ENCODE peak calls at places on chromosomes 2 and 18, in four cellular contexts. M is K562, I is GM12878, K is H1. J is an unnamed sample.

GRCh38 chr2:39068757-39069515 is 51.9 kb downstream of the SOS1 start:
- DNase-seq in I (no peak), M (no peak), K (no peak), J (no peak)

GRCh38 chr18:53489266-53489665 is 735.2 kb downstream of the MBD2 start:
- DNase-seq in K (no peak), I (no peak), M (no peak), J (no peak)

GRCh38 chr2:19982268-19982667 is 7.6 kb downstream of the WDR35 start:
- DNase-seq in K (no peak), M (no peak), I (no peak), J (peak)

GRCh38 chr18:23131693-23132319 is 3.5 kb upstream of the CABLES1 start:
- DNase-seq in K (no peak), I (peak), M (peak), J (peak)

GRCh38 chr2:133884739-133885381 is 316.6 kb upstream of the NCKAP5 start:
- DNase-seq in M (no peak), I (no peak), K (peak), J (peak)

GRCh38 chr2:199468561-199469513 is 11.1 kb upstream of the SATB2 start:
- DNase-seq in K (peak), I (no peak), M (no peak), J (no peak)

GRCh38 chr2:205245652-205246051 is 436.6 kb upstream of the NRP2 start:
- DNase-seq in K (no peak), I (no peak), M (no peak), J (no peak)

GRCh38 chr2:70381821-70382220 is 80.0 kb upstream of the FAM136A start:
- DNase-seq in M (no peak), K (no peak), I (no peak), J (no peak)

GRCh38 chr2:48249093-48249492 is 280.9 kb upstream of the STON1 start:
- DNase-seq in K (no peak), I (no peak), M (no peak), J (no peak)

GRCh38 chr2:55229221-55229620 is 2.9 kb downstream of the CLHC1 start:
- DNase-seq in K (no peak), M (no peak), I (no peak), J (no peak)

GRCh38 chr2:109217362-109218086 is 88.5 kb downstream of the SH3RF3 start:
- DNase-seq in M (no peak), I (no peak), K (no peak), J (no peak)

GRCh38 chr2:152383702-152384101 is 48.7 kb downstream of the FMNL2 start:
- DNase-seq in K (no peak), M (no peak), I (no peak), J (no peak)

GRCh38 chr18:46754188-46754587 is 2.7 kb downstream of the ST8SIA5 start:
- DNase-seq in M (no peak), I (peak), K (no peak), J (no peak)

GRCh38 chr2:177171418-177171865 is 41.2 kb upstream of the HNRNPA3 start:
- DNase-seq in I (no peak), K (no peak), M (no peak), J (no peak)

GRCh38 chr2:136118819-136119716 is 1.1 kb upstream of the CXCR4 start:
- DNase-seq in M (peak), I (no peak), K (peak), J (no peak)

GRCh38 chr18:55421612-55422381 is 166.2 kb downstream of the TCF4 start:
- DNase-seq in I (no peak), K (no peak), M (no peak), J (no peak)

GRCh38 chr2:83613178-83613577 is 845.9 kb downstream of the SUCLG1 start:
- DNase-seq in I (no peak), K (no peak), M (no peak), J (no peak)

GRCh38 chr2:19540739-19541503 is 182.5 kb upstream of the OSR1 start:
- DNase-seq in M (no peak), I (no peak), K (no peak), J (no peak)

GRCh38 chr2:12970861-12971260 is 254.1 kb downstream of the TRIB2 start:
- DNase-seq in M (no peak), I (no peak), K (no peak), J (no peak)

GRCh38 chr2:236896677-236897076 is 189.0 kb upstream of the COPS8 start:
- DNase-seq in K (no peak), M (no peak), I (no peak), J (no peak)

GRCh38 chr2:190858817-190859216 is 21.8 kb upstream of the GLS start:
- DNase-seq in M (no peak), I (no peak), K (no peak), J (peak)

GRCh38 chr18:49161627-49162026 is 210.9 kb upstream of the SMAD7 start:
- DNase-seq in K (no peak), I (peak), M (no peak), J (no peak)

GRCh38 chr2:181169459-181169858 is 189.1 kb downstream of the UBE2E3 start:
- DNase-seq in M (no peak), K (no peak), I (no peak), J (no peak)

GRCh38 chr2:158394453-158394852 is 62.1 kb downstream of the CCDC148 start:
- DNase-seq in K (no peak), I (no peak), M (no peak), J (no peak)

GRCh38 chr2:158391361-158391760 is 65.2 kb downstream of the CCDC148 start:
- DNase-seq in I (no peak), M (no peak), K (no peak), J (no peak)

GRCh38 chr2:158392683-158393082 is 63.9 kb downstream of the CCDC148 start:
- DNase-seq in I (no peak), K (no peak), M (no peak), J (no peak)

GRCh38 chr2:158395166-158395565 is 61.4 kb downstream of the CCDC148 start:
- DNase-seq in I (no peak), M (no peak), K (no peak), J (no peak)

GRCh38 chr2:158391876-158392275 is 64.7 kb downstream of the CCDC148 start:
- DNase-seq in I (no peak), M (no peak), K (no peak), J (peak)
- TF ChIP-seq HDAC6 in I (no peak), M (no peak), K (no peak), J (no peak)

DNA sequence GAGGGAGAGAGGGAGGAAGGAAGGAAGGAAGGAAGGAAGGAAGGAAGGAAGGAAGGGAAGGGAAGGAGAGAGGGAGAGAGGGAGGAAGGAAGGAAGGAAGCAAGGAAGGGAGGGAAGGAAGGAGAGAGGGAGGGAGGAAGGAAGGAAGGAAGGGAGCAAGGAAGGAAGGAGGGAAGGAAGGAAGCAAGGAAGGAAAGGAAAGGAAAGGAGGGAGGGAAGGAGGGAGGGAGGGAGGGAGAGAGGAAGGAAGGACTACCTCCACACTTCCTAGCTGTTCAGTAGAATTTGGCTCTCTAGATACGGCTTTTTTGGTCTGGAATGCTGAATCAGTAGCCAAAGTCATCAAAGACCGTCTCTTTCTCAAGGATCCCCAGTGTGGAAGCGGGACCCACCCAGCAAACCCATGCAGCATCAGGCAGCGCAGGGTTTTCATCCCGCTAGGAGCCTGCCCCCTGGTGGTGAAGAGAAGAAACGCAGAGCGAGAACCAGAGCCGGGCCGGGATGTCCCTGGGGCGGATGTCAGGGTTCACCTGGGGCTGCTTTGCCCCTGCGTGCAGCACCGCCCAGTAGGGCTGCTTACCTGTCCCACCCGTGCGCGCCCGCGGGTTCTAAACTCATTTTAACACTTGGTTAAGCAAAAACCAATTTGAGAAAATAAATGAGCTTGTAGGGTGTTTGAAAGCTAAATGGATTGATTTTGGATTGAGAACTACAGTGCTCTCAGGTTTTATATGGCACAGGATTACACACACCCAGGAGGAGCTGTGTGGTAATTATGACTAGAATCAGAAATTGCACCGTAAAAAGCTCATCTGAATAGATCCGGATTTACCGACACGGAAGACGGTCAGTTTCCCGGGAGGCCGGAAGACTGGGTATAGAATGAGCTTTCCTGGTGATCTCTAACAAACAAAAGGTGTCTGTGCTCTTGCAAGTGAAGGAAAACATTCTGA is 48.1 kb upstream of the ARL4C start:
- DNase-seq in K (peak), M (peak), I (no peak), J (peak)
- TF ChIP-seq HDAC6 in K (no peak), M (no peak), I (no peak), J (no peak)

GRCh38 chr2:129782618-129782960 is 196.9 kb upstream of the RAB6C start:
- DNase-seq in I (no peak), K (no peak), M (no peak), J (no peak)
- TF ChIP-seq HDAC6 in I (no peak), K (no peak), M (no peak), J (no peak)

GRCh38 chr2:127403460-127403859 is 14.8 kb upstream of the PROC start:
- DNase-seq in M (no peak), I (no peak), K (no peak), J (no peak)
- TF ChIP-seq HDAC6 in M (no peak), I (no peak), K (no peak), J (no peak)

GRCh38 chr2:96685592-96686459 is 43.3 kb downstream of the FER1L5 start:
- DNase-seq in K (peak), I (no peak), M (peak), J (peak)
- TF ChIP-seq HDAC6 in K (no peak), I (no peak), M (no peak), J (no peak)

GRCh38 chr2:230124792-230125452 is 56.2 kb upstream of the SLC16A14 start:
- DNase-seq in M (no peak), I (no peak), K (no peak), J (no peak)
- TF ChIP-seq HDAC6 in M (no peak), I (no peak), K (no peak), J (no peak)

GRCh38 chr2:32623311-32623706 is 4.5 kb upstream of the TTC27 start:
- DNase-seq in M (no peak), K (no peak), I (no peak), J (no peak)
- TF ChIP-seq HDAC6 in M (no peak), K (no peak), I (no peak), J (no peak)

DNA sequence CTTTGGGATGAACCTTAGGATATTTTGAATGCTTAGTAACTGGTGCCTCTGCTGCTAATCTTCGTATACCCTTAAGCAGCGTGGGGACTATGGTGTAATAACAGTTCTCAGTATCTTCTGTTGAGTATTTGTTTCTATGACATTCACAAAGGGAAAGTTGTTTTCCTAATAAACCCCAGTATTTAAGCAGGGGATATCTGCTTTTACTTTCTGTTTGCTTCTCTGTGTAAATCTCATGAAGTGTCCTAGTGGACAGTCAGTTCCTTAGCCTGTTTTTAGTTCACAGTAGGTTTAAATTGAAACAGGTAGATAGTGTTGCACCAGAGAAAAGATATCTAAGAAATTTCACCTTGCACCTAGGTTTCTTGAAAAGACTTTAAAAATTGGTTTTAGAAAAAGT is 14.9 kb downstream of the KIAA1328 start:
- DNase-seq in K (no peak), I (no peak), M (no peak), J (no peak)
- TF ChIP-seq HDAC6 in K (no peak), I (no peak), M (no peak), J (no peak)